ENCODE peak calls at places on chromosome 7, in ten cellular contexts. N, W, F, H, J, G, R, O, I and B are unnamed samples.

GRCh38 chr7:16934947-16935742 is 53.4 kb upstream of the AGR3 start:
- DNase-seq in W (no peak), F (no peak), J (no peak), O (peak), N (no peak), R (no peak), G (no peak), I (peak), H (no peak), B (no peak)

GRCh38 chr7:81877890-81878289 is 108.0 kb upstream of the HGF start:
- DNase-seq in N (no peak), R (no peak), H (no peak), F (no peak), W (no peak), G (no peak), I (no peak), J (no peak), O (no peak), B (no peak)

GRCh38 chr7:55469271-55469681 is 103.0 kb downstream of the VOPP1 start:
- DNase-seq in F (no peak), R (no peak), O (no peak), I (no peak), H (no peak), W (no peak), G (peak), N (no peak), J (no peak), B (peak)

GRCh38 chr7:21704362-21704761 is 161.5 kb downstream of the DNAH11 start:
- DNase-seq in H (no peak), R (no peak), N (no peak), J (no peak), W (no peak), O (no peak), I (no peak), G (no peak), F (no peak), B (no peak)

GRCh38 chr7:99997545-99998137 is 17.8 kb upstream of the ZKSCAN1 start:
- DNase-seq in F (no peak), O (peak), J (peak), R (peak), W (peak), H (peak), I (peak), G (peak), N (peak), B (peak)

GRCh38 chr7:53315986-53316385 is 280.6 kb downstream of the POM121L12 start:
- DNase-seq in F (no peak), O (no peak), R (no peak), I (peak), N (no peak), J (no peak), G (no peak), W (no peak), H (no peak), B (peak)

GRCh38 chr7:107931740-107932515 is 40.9 kb downstream of the DLD start:
- DNase-seq in W (no peak), F (no peak), I (no peak), G (no peak), O (no peak), H (no peak), J (no peak), R (no peak), N (peak), B (no peak)

GRCh38 chr7:8303904-8304528 is 42.0 kb upstream of the ICA1 start:
- DNase-seq in W (no peak), N (no peak), R (no peak), G (no peak), J (no peak), I (no peak), O (peak), F (no peak), H (no peak), B (no peak)

GRCh38 chr7:7867835-7868234 is 100.8 kb upstream of the GLCCI1 start:
- DNase-seq in R (no peak), I (no peak), W (no peak), N (no peak), F (no peak), J (no peak), H (no peak), G (no peak), O (no peak), B (no peak)

GRCh38 chr7:130973637-130974036 is 239.6 kb upstream of the KLF14 start:
- DNase-seq in W (no peak), F (no peak), G (no peak), N (no peak), I (no peak), O (no peak), J (no peak), H (no peak), R (no peak), B (no peak)

GRCh38 chr7:101163281-101164070 is 1.9 kb downstream of the VGF start:
- DNase-seq in O (peak), W (no peak), R (no peak), N (no peak), H (no peak), F (peak), J (no peak), G (no peak), I (peak), B (no peak)

GRCh38 chr7:112420236-112420945 is 29.9 kb upstream of the IFRD1 start:
- DNase-seq in G (no peak), R (no peak), H (peak), W (no peak), O (no peak), N (no peak), F (no peak), J (no peak), I (peak), B (no peak)

GRCh38 chr7:7185382-7185989 is 3.1 kb downstream of the C1GALT1 start:
- DNase-seq in O (no peak), H (no peak), G (no peak), F (no peak), N (no peak), R (no peak), W (no peak), I (no peak), J (no peak), B (no peak)

GRCh38 chr7:54964136-54964535 is 54.7 kb upstream of the EGFR start:
- DNase-seq in G (no peak), W (no peak), H (no peak), I (no peak), N (no peak), J (no peak), F (no peak), R (no peak), O (no peak), B (no peak)

GRCh38 chr7:113199841-113200240 is 81.5 kb upstream of the SMIM30 start:
- DNase-seq in W (no peak), R (no peak), N (no peak), I (peak), F (no peak), O (peak), H (no peak), G (no peak), J (no peak), B (no peak)

GRCh38 chr7:27145884-27146401 is 1.6 kb downstream of the HOXA6 start:
- DNase-seq in J (no peak), R (no peak), F (no peak), W (no peak), G (no peak), N (no peak), H (no peak), O (no peak), I (no peak), B (no peak)

GRCh38 chr7:15000157-15000556 is 97.6 kb upstream of the DGKB start:
- DNase-seq in J (no peak), R (no peak), G (no peak), I (no peak), O (no peak), N (no peak), W (no peak), F (no peak), H (no peak), B (no peak)